ENCODE peak calls at places on chromosomes 5 and 9, in nine cellular contexts. J is prostate gland, V is transverse colon, W is H9, F is MV-4-11, L is hypothalamus, O is kidney tubule cell, U is left colon, D is sciatic nerve. T is an unnamed sample.

GRCh38 chr9:120490888-120491595 is 88.9 kb downstream of the CDK5RAP2 start:
- DNase-seq in J (no peak), V (no peak), W (no peak), F (peak), L (no peak), O (peak), U (no peak), D (no peak), T (no peak)

GRCh38 chr9:122827759-122828090 is 663 bp downstream of the PDCL start:
- DNase-seq in J (no peak), V (no peak), W (no peak), F (no peak), L (peak), O (peak), U (no peak), D (no peak), T (no peak)

GRCh38 chr5:176744584-176744965 is 65.8 kb upstream of the UNC5A start:
- DNase-seq in J (no peak), V (no peak), W (peak), F (no peak), L (no peak), O (no peak), U (no peak), D (peak), T (no peak)

GRCh38 chr5:149915392-149916260 is 29.0 kb downstream of the PDE6A start:
- DNase-seq in J (no peak), V (no peak), W (no peak), F (no peak), L (no peak), O (peak), U (no peak), D (no peak), T (no peak)

GRCh38 chr9:132681561-132681960 is 11.3 kb downstream of the GTF3C4 start:
- DNase-seq in J (no peak), V (no peak), W (no peak), F (no peak), L (no peak), O (no peak), U (no peak), D (no peak), T (no peak)

GRCh38 chr5:34699155-34700077 is 43.3 kb downstream of the RAI14 start:
- DNase-seq in J (peak), V (peak), W (peak), F (no peak), L (no peak), O (no peak), U (peak), D (no peak), T (no peak)

GRCh38 chr9:93062364-93062763 is 3.9 kb downstream of the SUSD3 start:
- DNase-seq in J (no peak), V (no peak), W (no peak), F (no peak), L (no peak), O (no peak), U (no peak), D (no peak), T (no peak)

GRCh38 chr5:171269717-171270116 is 39.3 kb upstream of the TLX3 start:
- DNase-seq in J (no peak), V (no peak), W (no peak), F (no peak), L (no peak), O (peak), U (no peak), D (no peak), T (no peak)

GRCh38 chr5:150320048-150320555 is 17.4 kb upstream of the ARSI start:
- DNase-seq in J (no peak), V (peak), W (no peak), F (peak), L (peak), O (peak), U (peak), D (no peak), T (no peak)

GRCh38 chr5:127650649-127651048 is 1.8 kb downstream of the CTXN3 start:
- DNase-seq in J (no peak), V (no peak), W (no peak), F (no peak), L (no peak), O (no peak), U (no peak), D (no peak), T (no peak)

GRCh38 chr9:94603259-94603776 is 9.7 kb upstream of the FBP2 start:
- DNase-seq in J (peak), V (peak), W (peak), F (peak), L (peak), O (peak), U (peak), D (peak), T (peak)

GRCh38 chr5:1767524-1768282 is 31.9 kb downstream of the MRPL36 start:
- DNase-seq in J (no peak), V (no peak), W (no peak), F (no peak), L (no peak), O (no peak), U (no peak), D (no peak), T (no peak)

GRCh38 chr5:119243888-119244287 is 111.9 kb upstream of the TNFAIP8 start:
- DNase-seq in J (no peak), V (no peak), W (no peak), F (no peak), L (no peak), O (no peak), U (no peak), D (no peak), T (no peak)

GRCh38 chr5:150624334-150625163 is 15.9 kb upstream of the SYNPO start:
- DNase-seq in J (no peak), V (peak), W (peak), F (no peak), L (no peak), O (no peak), U (no peak), D (no peak), T (no peak)

GRCh38 chr5:78747703-78748359 is 99.3 kb upstream of the LHFPL2 start:
- DNase-seq in J (no peak), V (no peak), W (no peak), F (no peak), L (no peak), O (peak), U (no peak), D (no peak), T (no peak)

T was measured in SHP77.